ENCODE peak calls at places on chromosomes 7 and 10, in four cellular contexts. C is OCI-LY7, O is right cardiac atrium, J is SJSA1. D is an unnamed sample.

GRCh38 chr7:47371733-47372368 is 210.1 kb downstream of the TNS3 start:
- DNase-seq in J (peak; percentile 73), C (no peak), O (peak; percentile 83), D (peak; percentile 81)

GRCh38 chr10:15201589-15202300 is 33.3 kb upstream of the NMT2 start:
- DNase-seq in O (no peak), C (no peak), J (peak; percentile 60), D (no peak)

GRCh38 chr10:105974803-105975456 is 1189.6 kb downstream of the SORCS1 start:
- DNase-seq in C (no peak), J (no peak), O (peak; percentile 17), D (peak; percentile 47)

GRCh38 chr7:38478404-38478803 is 152.8 kb downstream of the AMPH start:
- DNase-seq in C (no peak), O (no peak), J (no peak), D (no peak)

GRCh38 chr10:84211566-84211965 is 13.8 kb downstream of the LRIT2 start:
- DNase-seq in C (no peak), O (no peak), J (no peak), D (no peak)

GRCh38 chr7:141355057-141355456 is 196.2 kb upstream of the AGK start:
- DNase-seq in J (no peak), O (no peak), C (no peak), D (no peak)

GRCh38 chr7:150425670-150426069 is 24.8 kb upstream of the GIMAP8 start:
- DNase-seq in C (no peak), J (no peak), O (no peak), D (no peak)

GRCh38 chr7:55161154-55161687 is 142.4 kb downstream of the EGFR start:
- DNase-seq in C (no peak), O (no peak), J (no peak), D (no peak)

GRCh38 chr7:40200791-40201190 is 66.0 kb downstream of the SUGCT start:
- DNase-seq in J (no peak), C (no peak), O (no peak), D (peak; percentile 89)

GRCh38 chr7:51426163-51426562 is 109.6 kb upstream of the COBL start:
- DNase-seq in J (no peak), O (no peak), C (no peak), D (no peak)

GRCh38 chr7:122136639-122137253 is 7.3 kb downstream of the AASS start:
- DNase-seq in O (no peak), J (no peak), C (no peak), D (no peak)

GRCh38 chr10:18164093-18164492 is 23.9 kb downstream of the CACNB2 start:
- DNase-seq in O (no peak), J (no peak), C (no peak), D (peak; percentile 42)

GRCh38 chr10:50291261-50291850 is 40.0 kb upstream of the ASAH2 start:
- DNase-seq in O (no peak), J (no peak), C (peak; percentile 29), D (peak; percentile 40)

GRCh38 chr7:121624922-121625321 is 228.8 kb upstream of the FAM3C start:
- DNase-seq in C (no peak), O (peak; percentile 81), J (no peak), D (peak; percentile 74)

GRCh38 chr10:5515948-5516761 is 8.6 kb upstream of the CALML3 start:
- DNase-seq in J (no peak), O (no peak), C (no peak), D (no peak)

GRCh38 chr10:103691723-103692380 is 163.5 kb downstream of the SH3PXD2A start:
- DNase-seq in O (no peak), J (no peak), C (peak; percentile 37), D (no peak)

GRCh38 chr10:46524471-46525176 is 31.8 kb downstream of the GPRIN2 start:
- DNase-seq in C (no peak), J (peak; percentile 100), O (peak; percentile 21), D (no peak)

GRCh38 chr7:141409219-141409618 is 142.0 kb upstream of the AGK start:
- DNase-seq in C (no peak), J (no peak), O (no peak), D (no peak)

GRCh38 chr7:178444-178843 is 13.9 kb upstream of the FAM20C start:
- DNase-seq in J (no peak), C (no peak), O (no peak), D (no peak)

DNA sequence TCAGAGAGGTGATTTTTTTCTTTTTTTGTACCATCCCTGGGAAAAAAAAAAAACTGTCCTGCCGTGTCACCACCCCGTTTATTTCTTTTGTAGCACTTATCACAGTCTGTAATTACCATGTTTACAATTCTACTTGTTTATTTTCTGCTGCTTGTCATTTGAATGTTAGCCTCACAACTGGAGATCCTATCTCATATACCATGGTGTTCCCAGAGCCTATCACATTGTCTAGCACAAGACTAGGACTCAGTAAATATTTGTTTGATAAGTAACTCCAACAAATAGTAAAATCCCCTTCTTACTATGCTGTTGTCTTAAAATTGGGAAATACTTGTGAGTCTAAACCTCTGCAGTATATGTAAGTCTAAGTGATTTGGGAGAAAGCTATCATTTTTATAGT is 36.0 kb downstream of the MKLN1 start:
- DNase-seq in O (no peak), J (no peak), C (no peak), D (no peak)
- H3K27ac ChIP-seq in O (no peak overlapping the region), J (no peak overlapping the region), C (no peak overlapping the region), D (no peak overlapping the region)

DNA sequence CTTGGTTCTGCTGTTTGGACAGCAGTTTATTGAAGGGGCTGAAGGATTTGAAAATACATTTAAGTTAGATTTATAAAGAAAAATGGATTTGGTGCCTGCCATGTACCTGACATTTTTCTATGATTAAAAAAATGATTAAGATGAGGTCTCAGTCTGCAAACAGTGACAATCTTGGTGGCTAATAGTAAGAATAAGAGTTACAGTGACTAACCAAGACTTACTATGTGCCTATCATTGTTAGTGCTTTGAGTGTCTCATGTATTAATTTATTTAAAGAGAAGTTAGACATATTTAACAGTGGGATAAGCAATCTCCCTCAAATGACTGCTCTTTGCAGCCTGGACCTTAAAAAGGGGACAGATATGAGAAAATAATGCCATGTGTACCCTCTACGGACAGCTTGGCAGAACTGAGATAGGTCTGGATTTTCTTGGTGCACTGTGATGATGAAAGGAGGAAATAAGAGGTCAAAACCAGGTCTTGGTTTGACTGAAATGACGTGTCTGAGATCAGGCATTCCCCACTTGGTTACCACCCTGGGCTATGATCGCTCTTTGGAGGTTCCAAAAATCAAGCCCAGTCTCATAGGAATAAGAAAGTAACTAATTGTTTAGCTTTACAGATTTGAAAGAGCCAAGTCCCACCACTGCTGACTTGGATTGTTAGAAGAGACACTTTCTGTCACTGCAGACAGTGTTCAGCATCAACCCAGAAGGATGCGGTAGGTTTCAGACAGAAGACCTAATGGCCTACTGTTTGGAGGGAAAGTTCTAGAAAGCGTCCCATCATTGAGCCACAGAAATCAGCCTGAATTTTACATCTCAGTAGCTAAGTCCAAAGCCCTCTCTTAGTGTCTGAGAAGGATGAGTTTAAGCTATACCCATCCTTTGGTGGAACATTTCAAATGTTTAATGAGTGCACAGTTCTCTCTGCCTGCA is 2.1 kb downstream of the CASP7 start:
- DNase-seq in C (no peak), O (no peak), J (no peak), D (no peak)
- H3K4me3 ChIP-seq in C (peak overlapping the region; percentile 95), O (no peak overlapping the region), J (no peak overlapping the region), D (no peak overlapping the region)

GRCh38 chr10:133527779-133528271 is 662 bp downstream of the CYP2E1 start:
- DNase-seq in J (no peak), C (no peak), O (no peak), D (no peak)

GRCh38 chr10:133528296-133528844 is 1.2 kb downstream of the CYP2E1 start:
- DNase-seq in J (no peak), C (no peak), O (no peak), D (no peak)

GRCh38 chr10:133525444-133525843 is 1.7 kb upstream of the CYP2E1 start:
- DNase-seq in J (no peak), C (no peak), O (no peak), D (no peak)

GRCh38 chr10:133528845-133529575 is 1.8 kb downstream of the CYP2E1 start:
- DNase-seq in C (no peak), O (no peak), J (no peak), D (peak; percentile 79)

DNA sequence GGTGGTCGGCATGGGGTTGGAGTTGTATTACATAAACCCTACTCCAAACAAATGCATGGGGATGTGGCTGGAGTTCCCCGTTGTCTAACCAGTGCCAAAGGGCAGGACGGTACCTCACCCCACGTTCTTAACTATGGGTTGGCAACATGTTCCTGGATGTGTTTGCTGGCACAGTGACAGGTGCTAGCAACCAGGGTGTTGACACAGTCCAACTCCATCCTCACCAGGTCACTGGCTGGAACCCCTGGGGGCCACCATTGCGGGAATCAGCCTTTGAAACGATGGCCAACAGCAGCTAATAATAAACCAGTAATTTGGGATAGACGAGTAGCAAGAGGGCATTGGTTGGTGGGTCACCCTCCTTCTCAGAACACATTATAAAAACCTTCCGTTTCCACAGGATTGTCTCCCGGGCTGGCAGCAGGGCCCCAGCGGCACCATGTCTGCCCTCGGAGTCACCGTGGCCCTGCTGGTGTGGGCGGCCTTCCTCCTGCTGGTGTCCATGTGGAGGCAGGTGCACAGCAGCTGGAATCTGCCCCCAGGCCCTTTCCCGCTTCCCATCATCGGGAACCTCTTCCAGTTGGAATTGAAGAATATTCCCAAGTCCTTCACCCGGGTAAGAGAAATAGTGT is at the start of gene CYP2E1:
- DNase-seq in J (no peak), C (no peak), O (no peak), D (no peak)
- H3K9me3 ChIP-seq in J (no peaks in the 10 kb centered on the region), C (no peaks in the 10 kb centered on the region), O (peaks cover 2% of the 10 kb centered on the region), D (no peaks in the 10 kb centered on the region)

GRCh38 chr7:25752967-25753791 is 398.8 kb upstream of the NFE2L3 start:
- DNase-seq in J (no peak), O (peak; percentile 62), C (no peak), D (peak; percentile 50)
- H3K27ac ChIP-seq in J (no peak overlapping the region), O (peak overlapping the region; percentile 90), C (no peak overlapping the region), D (peak overlapping the region; percentile 88)